ENCODE peak calls at places on chromosomes 12 and 14, in four cellular contexts. One of them, this sample, is unnamed.

GRCh38 chr14:101118746-101119610 is 215.5 kb upstream of the RTL1 start:
- DNase-seq in brain microvascular endothelial cell: no peak
- DNase-seq in kidney epithelial cell: no peak
- DNase-seq in mucosa of descending colon: peak; percentile 35
- DNase-seq in this sample: no peak

GRCh38 chr14:26719514-26719913 is 121.7 kb upstream of the NOVA1 start:
- DNase-seq in brain microvascular endothelial cell: no peak
- DNase-seq in kidney epithelial cell: peak; percentile 12
- DNase-seq in mucosa of descending colon: no peak
- DNase-seq in this sample: no peak

GRCh38 chr12:41217731-41218130 is 29.6 kb downstream of the PDZRN4 start:
- DNase-seq in brain microvascular endothelial cell: no peak
- DNase-seq in kidney epithelial cell: no peak
- DNase-seq in mucosa of descending colon: no peak
- DNase-seq in this sample: no peak

GRCh38 chr12:47753021-47754001 is 5.4 kb downstream of the RAPGEF3 start:
- DNase-seq in brain microvascular endothelial cell: no peak
- DNase-seq in kidney epithelial cell: no peak
- DNase-seq in mucosa of descending colon: peak; percentile 87
- DNase-seq in this sample: no peak

GRCh38 chr14:34766060-34766459 is 51.7 kb upstream of the CFL2 start:
- DNase-seq in brain microvascular endothelial cell: no peak
- DNase-seq in kidney epithelial cell: no peak
- DNase-seq in mucosa of descending colon: no peak
- DNase-seq in this sample: no peak

GRCh38 chr12:6700646-6701051 is at the start of gene PIANP:
- DNase-seq in brain microvascular endothelial cell: no peak
- DNase-seq in kidney epithelial cell: no peak
- DNase-seq in mucosa of descending colon: no peak
- DNase-seq in this sample: no peak

GRCh38 chr12:118641249-118641648 is 264.9 kb downstream of the SUDS3 start:
- DNase-seq in brain microvascular endothelial cell: no peak
- DNase-seq in kidney epithelial cell: no peak
- DNase-seq in mucosa of descending colon: no peak
- DNase-seq in this sample: no peak

GRCh38 chr12:15268927-15269552 is 47.8 kb upstream of the RERG start:
- DNase-seq in brain microvascular endothelial cell: peak; percentile 41
- DNase-seq in kidney epithelial cell: peak; percentile 31
- DNase-seq in mucosa of descending colon: no peak
- DNase-seq in this sample: peak; percentile 29

GRCh38 chr14:67837011-67837624 is 17.5 kb downstream of the RAD51B start:
- DNase-seq in brain microvascular endothelial cell: peak; percentile 87
- DNase-seq in kidney epithelial cell: peak; percentile 34
- DNase-seq in mucosa of descending colon: no peak
- DNase-seq in this sample: peak; percentile 68

DNA sequence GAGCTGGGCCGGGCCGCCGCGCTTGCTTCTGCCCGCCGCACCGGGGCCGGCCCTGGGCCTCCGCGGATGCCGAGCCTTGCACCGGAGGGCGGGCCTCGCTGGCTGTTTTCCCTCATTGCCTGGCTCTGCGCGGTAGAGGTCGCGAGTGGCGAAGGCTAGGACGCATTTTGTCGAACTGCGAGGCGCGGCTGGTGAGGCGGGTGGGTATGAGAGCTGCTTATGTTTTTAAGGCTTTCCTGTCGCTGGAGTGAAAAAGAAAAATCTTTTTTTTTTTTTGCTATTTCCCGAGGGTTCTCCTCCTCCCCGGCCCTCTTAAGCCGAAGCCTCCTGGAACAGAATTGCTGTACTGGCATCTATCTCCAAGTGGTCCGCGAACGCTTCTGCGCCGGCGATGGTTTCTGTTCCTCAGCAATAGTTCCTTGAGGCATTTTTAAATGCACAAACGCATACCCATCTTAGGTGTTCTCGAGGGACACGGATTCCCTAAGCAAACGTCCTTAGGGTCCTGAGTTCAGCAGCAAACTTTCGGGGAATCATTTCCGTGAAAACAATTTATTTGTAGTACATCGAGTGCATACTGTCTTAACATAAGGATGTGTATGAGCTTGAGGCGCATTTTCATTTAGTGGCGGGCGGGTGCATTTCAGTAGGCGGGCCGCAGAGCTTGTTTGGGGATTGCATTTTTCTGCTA is 631 bp downstream of the RESF1 start:
- DNase-seq in brain microvascular endothelial cell: peak; percentile 50
- DNase-seq in kidney epithelial cell: no peak
- DNase-seq in mucosa of descending colon: peak; percentile 83
- DNase-seq in this sample: peak; percentile 18
- TF ChIP-seq CTCF in brain microvascular endothelial cell: peak; percentile 34
- TF ChIP-seq CTCF in kidney epithelial cell: no peak
- TF ChIP-seq CTCF in mucosa of descending colon: no peak
- TF ChIP-seq CTCF in this sample: peak; percentile 13

DNA sequence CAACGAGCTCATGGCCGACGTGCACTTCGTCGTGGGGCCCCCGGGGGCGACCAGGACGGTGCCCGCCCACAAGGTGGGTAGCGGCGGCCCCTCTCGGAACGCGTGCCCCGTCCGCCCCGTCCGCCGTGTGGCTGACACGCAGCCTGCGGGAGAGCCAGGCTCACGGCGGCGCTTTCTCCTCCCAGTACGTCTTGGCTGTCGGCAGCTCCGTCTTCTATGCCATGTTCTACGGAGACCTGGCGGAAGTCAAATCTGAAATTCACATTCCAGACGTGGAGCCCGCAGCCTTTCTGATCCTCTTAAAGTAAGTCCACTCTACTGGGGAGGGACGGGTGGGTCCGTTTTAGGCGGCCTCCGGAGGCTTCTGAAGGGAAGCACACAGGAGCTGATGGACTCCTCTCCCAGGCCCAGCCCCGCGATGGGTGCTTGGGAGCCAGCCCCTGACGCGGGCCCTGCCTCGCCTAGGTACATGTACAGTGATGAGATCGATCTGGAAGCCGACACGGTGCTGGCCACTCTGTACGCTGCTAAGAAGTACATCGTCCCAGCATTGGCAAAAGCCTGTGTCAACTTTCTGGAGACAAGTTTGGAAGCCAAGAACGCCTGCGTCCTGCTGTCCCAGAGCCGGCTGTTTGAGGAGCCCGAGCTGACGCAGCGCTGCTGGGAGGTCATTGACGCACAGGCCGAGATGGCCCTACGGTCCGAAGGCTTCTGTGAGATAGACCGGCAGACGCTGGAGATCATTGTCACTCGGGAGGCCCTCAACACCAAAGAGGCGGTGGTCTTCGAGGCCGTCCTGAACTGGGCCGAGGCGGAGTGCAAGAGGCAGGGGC is 1.1 kb downstream of the BTBD6 start:
- DNase-seq in brain microvascular endothelial cell: peak; percentile 19
- DNase-seq in kidney epithelial cell: no peak
- DNase-seq in mucosa of descending colon: no peak
- DNase-seq in this sample: peak; percentile 22
- H3K4me3 ChIP-seq in brain microvascular endothelial cell: peak overlapping the region; percentile 57
- H3K4me3 ChIP-seq in kidney epithelial cell: peak overlapping the region; percentile 50
- H3K4me3 ChIP-seq in mucosa of descending colon: peak overlapping the region; percentile 30
- H3K4me3 ChIP-seq in this sample: peak overlapping the region; percentile 43

GRCh38 chr14:92813201-92813600 is 19.1 kb downstream of the GOLGA5 start:
- DNase-seq in brain microvascular endothelial cell: no peak
- DNase-seq in kidney epithelial cell: no peak
- DNase-seq in mucosa of descending colon: no peak
- DNase-seq in this sample: no peak

GRCh38 chr14:92819011-92819410 is 24.9 kb downstream of the GOLGA5 start:
- DNase-seq in brain microvascular endothelial cell: no peak
- DNase-seq in kidney epithelial cell: no peak
- DNase-seq in mucosa of descending colon: no peak
- DNase-seq in this sample: no peak
- TF ChIP-seq CTCF in brain microvascular endothelial cell: no peak
- TF ChIP-seq CTCF in kidney epithelial cell: no peak
- TF ChIP-seq CTCF in mucosa of descending colon: no peak
- TF ChIP-seq CTCF in this sample: no peak

GRCh38 chr14:24332094-24332983 is 2.5 kb downstream of the ADCY4 start:
- DNase-seq in brain microvascular endothelial cell: peak; percentile 42
- DNase-seq in kidney epithelial cell: no peak
- DNase-seq in mucosa of descending colon: peak; percentile 80
- DNase-seq in this sample: no peak
- H3K4me3 ChIP-seq in brain microvascular endothelial cell: peak overlapping the region; percentile 32
- H3K4me3 ChIP-seq in kidney epithelial cell: peak overlapping the region; percentile 7
- H3K4me3 ChIP-seq in mucosa of descending colon: no peak overlapping the region
- H3K4me3 ChIP-seq in this sample: peak overlapping the region; percentile 20

GRCh38 chr12:132311201-132311915 is 18.0 kb downstream of the GALNT9 start:
- DNase-seq in brain microvascular endothelial cell: no peak
- DNase-seq in kidney epithelial cell: no peak
- DNase-seq in mucosa of descending colon: peak; percentile 45
- DNase-seq in this sample: no peak
- TF ChIP-seq CTCF in brain microvascular endothelial cell: no peak
- TF ChIP-seq CTCF in kidney epithelial cell: no peak
- TF ChIP-seq CTCF in mucosa of descending colon: no peak
- TF ChIP-seq CTCF in this sample: no peak

DNA sequence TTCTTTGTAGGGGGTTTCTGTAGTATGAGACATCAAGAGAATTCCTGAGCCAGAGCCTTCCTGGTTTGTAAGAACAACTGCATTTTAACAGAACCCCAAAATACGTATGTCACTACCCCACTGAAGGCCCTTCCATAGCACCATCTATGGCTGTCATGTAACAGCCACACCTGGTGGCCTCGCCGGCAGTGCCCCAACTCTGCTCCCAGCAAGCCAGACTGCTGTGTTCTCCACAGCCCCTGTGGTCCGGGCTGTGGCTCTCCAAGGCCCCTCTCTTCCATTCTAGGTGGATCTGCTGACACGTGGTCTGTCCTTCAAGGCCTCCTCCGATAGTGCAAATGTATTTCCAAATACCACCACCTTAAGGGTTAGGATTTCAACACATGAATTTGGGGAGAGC is 9.9 kb upstream of the PPP1R13B start:
- DNase-seq in brain microvascular endothelial cell: no peak
- DNase-seq in kidney epithelial cell: no peak
- DNase-seq in mucosa of descending colon: peak; percentile 11
- DNase-seq in this sample: no peak
- H3K4me3 ChIP-seq in brain microvascular endothelial cell: no peak overlapping the region
- H3K4me3 ChIP-seq in kidney epithelial cell: no peak overlapping the region
- H3K4me3 ChIP-seq in mucosa of descending colon: no peak overlapping the region
- H3K4me3 ChIP-seq in this sample: no peak overlapping the region

DNA sequence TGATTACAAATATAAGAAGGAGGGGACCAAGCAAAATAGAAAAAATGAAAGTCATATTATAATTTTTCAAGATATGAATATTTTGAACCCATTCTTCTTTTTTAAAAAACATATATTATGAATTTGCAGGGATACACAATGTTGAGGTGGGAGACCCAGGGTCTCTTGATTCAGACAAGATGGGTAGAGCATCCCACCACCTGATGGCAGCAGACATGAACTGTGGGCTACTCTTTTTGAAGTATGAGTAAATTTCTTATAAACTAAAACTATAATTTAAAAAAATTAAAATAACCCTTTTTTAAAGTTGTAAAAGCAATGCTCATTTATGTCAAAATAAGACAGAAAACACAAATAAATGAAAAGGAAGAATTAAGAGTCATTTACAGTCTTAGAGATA is 202.7 kb upstream of the PRICKLE1 start:
- DNase-seq in brain microvascular endothelial cell: no peak
- DNase-seq in kidney epithelial cell: no peak
- DNase-seq in mucosa of descending colon: no peak
- DNase-seq in this sample: no peak
- TF ChIP-seq CTCF in brain microvascular endothelial cell: peak; percentile 38
- TF ChIP-seq CTCF in kidney epithelial cell: peak; percentile 8
- TF ChIP-seq CTCF in mucosa of descending colon: no peak
- TF ChIP-seq CTCF in this sample: peak; percentile 19